ENCODE peak calls at places on chromosomes 6 and 20, in seven cellular contexts. W, L, Q, V, Z, S and O are unnamed samples.
A peak's percentile ranks its signal among the peaks of the same experiment; 100 is the strongest.

GRCh38 chr6:149480502-149481280 is 4.1 kb downstream of the ZC3H12D start:
- DNase-seq in W (no peak), L (no peak), Q (no peak), V (no peak), Z (no peak), S (no peak), O (no peak)

GRCh38 chr6:138640028-138640427 is 133.5 kb upstream of the CCDC28A start:
- DNase-seq in W (no peak), L (no peak), Q (no peak), V (no peak), Z (no peak), S (no peak), O (no peak)

GRCh38 chr20:55415567-55416142 is 589.7 kb downstream of the CBLN4 start:
- DNase-seq in W (no peak), L (no peak), Q (no peak), V (no peak), Z (peak; percentile 38), S (no peak), O (no peak)

GRCh38 chr6:15501806-15502450 is 160.9 kb downstream of the DTNBP1 start:
- DNase-seq in W (peak; percentile 59), L (no peak), Q (peak; percentile 80), V (no peak), Z (no peak), S (no peak), O (peak; percentile 92)

GRCh38 chr6:31737315-31738047 is 1.2 kb upstream of the CLIC1 start:
- DNase-seq in W (no peak), L (no peak), Q (no peak), V (peak; percentile 55), Z (peak; percentile 94), S (peak; percentile 54), O (no peak)

GRCh38 chr20:14838663-14839650 is 501.5 kb upstream of the FLRT3 start:
- DNase-seq in W (no peak), L (peak; percentile 72), Q (no peak), V (no peak), Z (no peak), S (peak; percentile 8), O (no peak)

GRCh38 chr6:123393333-123393732 is 243.4 kb downstream of the TRDN start:
- DNase-seq in W (no peak), L (no peak), Q (no peak), V (no peak), Z (peak; percentile 27), S (no peak), O (no peak)

GRCh38 chr20:45836841-45837240 is 3.2 kb downstream of the SNX21 start:
- DNase-seq in W (no peak), L (no peak), Q (no peak), V (no peak), Z (no peak), S (no peak), O (no peak)

GRCh38 chr6:110708295-110708965 is 106.8 kb downstream of the CDK19 start:
- DNase-seq in W (no peak), L (no peak), Q (no peak), V (no peak), Z (peak; percentile 17), S (no peak), O (no peak)

GRCh38 chr6:24205020-24205492 is 79.0 kb downstream of the NRSN1 start:
- DNase-seq in W (no peak), L (peak; percentile 14), Q (no peak), V (peak; percentile 28), Z (peak; percentile 51), S (peak; percentile 23), O (no peak)

GRCh38 chr6:145815351-145815772 is 767 bp upstream of the FBXO30 start:
- DNase-seq in W (peak; percentile 26), L (no peak), Q (peak; percentile 71), V (no peak), Z (peak; percentile 47), S (peak; percentile 59), O (no peak)

GRCh38 chr6:9131616-9132015 is 696.3 kb upstream of the SLC35B3 start:
- DNase-seq in W (no peak), L (no peak), Q (no peak), V (no peak), Z (no peak), S (peak; percentile 12), O (no peak)

GRCh38 chr20:17854307-17854903 is 114.2 kb downstream of the SNX5 start:
- DNase-seq in W (no peak), L (no peak), Q (peak; percentile 66), V (peak; percentile 52), Z (peak; percentile 25), S (peak; percentile 44), O (no peak)

GRCh38 chr6:118581489-118581959 is 33.4 kb downstream of the PLN start:
- DNase-seq in W (no peak), L (no peak), Q (no peak), V (no peak), Z (peak; percentile 86), S (no peak), O (no peak)

GRCh38 chr6:74356385-74356784 is 660.4 kb downstream of the CD109 start:
- DNase-seq in W (no peak), L (no peak), Q (no peak), V (no peak), Z (no peak), S (no peak), O (no peak)

GRCh38 chr6:153150767-153151440 is 19.8 kb upstream of the RGS17 start:
- DNase-seq in W (no peak), L (no peak), Q (no peak), V (no peak), Z (no peak), S (peak; percentile 70), O (no peak)

GRCh38 chr6:22980446-22980845 is 411.1 kb downstream of the HDGFL1 start:
- DNase-seq in W (no peak), L (no peak), Q (no peak), V (no peak), Z (peak; percentile 6), S (no peak), O (no peak)

GRCh38 chr6:90621581-90621980 is 34.7 kb upstream of the MAP3K7 start:
- DNase-seq in W (no peak), L (no peak), Q (no peak), V (no peak), Z (no peak), S (no peak), O (no peak)

GRCh38 chr6:36947570-36948351 is 6.8 kb upstream of the PI16 start:
- DNase-seq in W (no peak), L (no peak), Q (no peak), V (no peak), Z (no peak), S (no peak), O (peak; percentile 37)

GRCh38 chr6:131460603-131460995 is 112.4 kb upstream of the ARG1 start:
- DNase-seq in W (no peak), L (peak; percentile 47), Q (no peak), V (no peak), Z (no peak), S (no peak), O (no peak)

GRCh38 chr20:62662422-62662821 is 20.1 kb downstream of the SLCO4A1 start:
- DNase-seq in W (no peak), L (no peak), Q (no peak), V (no peak), Z (no peak), S (no peak), O (no peak)

GRCh38 chr20:50367739-50368375 is 142.3 kb upstream of the PTPN1 start:
- DNase-seq in W (no peak), L (no peak), Q (peak; percentile 16), V (no peak), Z (no peak), S (no peak), O (peak; percentile 51)

GRCh38 chr6:151630387-151630786 is 136.6 kb downstream of the CCDC170 start:
- DNase-seq in W (no peak), L (no peak), Q (no peak), V (no peak), Z (no peak), S (no peak), O (no peak)

GRCh38 chr6:154847318-154847717 is 114.1 kb downstream of the SCAF8 start:
- DNase-seq in W (no peak), L (no peak), Q (no peak), V (no peak), Z (no peak), S (no peak), O (no peak)

GRCh38 chr20:12383770-12384304 is 466.1 kb downstream of the BTBD3 start:
- DNase-seq in W (no peak), L (no peak), Q (no peak), V (no peak), Z (no peak), S (no peak), O (no peak)

GRCh38 chr6:64479134-64479533 is 843.5 kb downstream of the PHF3 start:
- DNase-seq in W (no peak), L (no peak), Q (no peak), V (no peak), Z (no peak), S (no peak), O (no peak)

GRCh38 chr6:33851959-33852358 is 48.2 kb upstream of the MLN start:
- DNase-seq in W (no peak), L (no peak), Q (no peak), V (peak; percentile 55), Z (peak; percentile 70), S (peak; percentile 75), O (no peak)
- TF ChIP-seq CTCF in W (peak; percentile 32), L (peak; percentile 51), Q (no peak), V (no peak), Z (peak; percentile 71), S (peak; percentile 57), O (peak; percentile 76)

GRCh38 chr6:112618796-112619195 is 271.7 kb downstream of the RFPL4B start:
- DNase-seq in W (no peak), L (no peak), Q (no peak), V (peak; percentile 39), Z (peak; percentile 12), S (peak; percentile 11), O (no peak)
- TF ChIP-seq CTCF in W (no peak), L (peak; percentile 10), Q (no peak), V (no peak), Z (no peak), S (no peak), O (peak; percentile 52)

GRCh38 chr6:39301606-39302005 is 12.6 kb downstream of the KCNK17 start:
- DNase-seq in W (no peak), L (no peak), Q (no peak), V (peak; percentile 39), Z (peak; percentile 47), S (peak; percentile 45), O (no peak)
- TF ChIP-seq CTCF in W (no peak), L (peak; percentile 50), Q (no peak), V (peak; percentile 44), Z (peak; percentile 54), S (peak; percentile 42), O (peak; percentile 33)

DNA sequence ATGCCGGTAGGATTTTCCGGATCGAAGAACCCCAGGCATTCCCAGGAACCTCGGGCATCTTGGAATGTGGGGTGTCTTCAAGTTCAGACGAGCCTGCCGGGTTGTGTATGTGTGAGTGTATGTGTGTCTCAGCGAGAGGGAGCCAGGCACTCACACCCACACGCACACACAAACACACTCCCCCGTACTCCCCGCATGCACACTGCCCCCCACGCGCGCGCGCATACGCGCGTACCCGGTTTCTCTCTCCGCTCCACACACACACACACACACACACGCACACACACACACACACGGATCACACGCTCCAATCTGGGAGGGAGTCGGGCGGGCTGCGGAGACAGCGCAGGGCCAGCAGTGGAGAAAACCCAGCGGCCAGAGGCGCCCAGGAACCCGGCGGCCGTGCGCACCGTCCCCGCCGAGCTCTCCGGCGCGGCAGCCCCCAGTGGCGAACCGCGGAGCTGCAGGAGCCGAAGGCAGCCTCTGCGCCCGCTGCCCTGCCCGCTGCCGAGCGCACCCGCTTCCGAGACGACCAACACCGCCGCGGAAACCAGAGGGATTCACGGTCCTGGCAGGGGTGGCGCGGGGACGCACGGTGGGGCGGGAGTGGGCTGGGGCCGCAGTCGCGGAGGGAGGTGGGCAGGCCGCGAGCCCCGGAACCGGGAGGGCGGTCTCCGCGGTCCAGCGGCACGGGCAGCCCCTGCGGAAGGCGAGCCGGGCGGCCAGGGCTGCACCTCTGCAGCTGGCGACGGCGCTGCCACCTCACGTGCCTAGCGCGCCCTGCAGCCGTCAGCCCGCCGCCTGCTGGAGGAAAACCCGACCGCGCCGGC is at the start of gene LRFN2:
- DNase-seq in W (peak; percentile 43), L (peak; percentile 17), Q (peak; percentile 86), V (peak; percentile 93), Z (peak; percentile 58), S (peak; percentile 92), O (no peak)
- TF ChIP-seq CTCF in W (peak; percentile 74), L (peak; percentile 43), Q (peak; percentile 81), V (peak; percentile 91), Z (peak; percentile 34), S (peak; percentile 58), O (peak; percentile 80)